ENCODE peak calls at places on chromosomes 4 and X, in six cellular contexts. H, C, K, X, O and W are unnamed samples.
A peak's percentile ranks its signal among the peaks of the same experiment; 100 is the strongest.

GRCh38 chr4:81314196-81314896 is 99.3 kb upstream of the PRKG2 start:
- DNase-seq in H (no peak), C (peak; percentile 12), K (peak; percentile 93), X (no peak), O (peak; percentile 18), W (peak; percentile 63)

GRCh38 chr4:38728651-38729141 is 54.1 kb downstream of the TLR10 start:
- DNase-seq in H (no peak), C (peak; percentile 39), K (no peak), X (no peak), O (no peak), W (peak; percentile 64)

GRCh38 chr4:71711044-71711984 is 72.6 kb downstream of the GC start:
- DNase-seq in H (no peak), C (no peak), K (no peak), X (no peak), O (no peak), W (no peak)

GRCh38 chr4:42392436-42392835 is 4.9 kb upstream of the SHISA3 start:
- DNase-seq in H (no peak), C (no peak), K (no peak), X (no peak), O (no peak), W (no peak)

GRCh38 chr4:109821186-109821585 is 5.6 kb downstream of the GAR1 start:
- DNase-seq in H (no peak), C (no peak), K (no peak), X (no peak), O (no peak), W (no peak)

GRCh38 chr4:83731609-83732008 is 195.7 kb downstream of the GPAT3 start:
- DNase-seq in H (no peak), C (peak; percentile 60), K (no peak), X (no peak), O (no peak), W (no peak)

GRCh38 chrX:97050413-97050812 is 166.7 kb downstream of the RPA4 start:
- DNase-seq in H (no peak), C (no peak), K (no peak), X (no peak), O (peak; percentile 8), W (no peak)

GRCh38 chr4:47926667-47927258 is 12.4 kb upstream of the NFXL1 start:
- DNase-seq in H (no peak), C (peak; percentile 62), K (no peak), X (no peak), O (peak; percentile 42), W (peak; percentile 49)

GRCh38 chr4:65880594-65880993 is 210.3 kb upstream of the EPHA5 start:
- DNase-seq in H (no peak), C (peak; percentile 53), K (no peak), X (no peak), O (no peak), W (no peak)

GRCh38 chrX:12999422-12999821 is 24.5 kb downstream of the TMSB4X start:
- DNase-seq in H (no peak), C (no peak), K (no peak), X (no peak), O (no peak), W (no peak)

GRCh38 chr4:158172196-158172557 is 648 bp downstream of the GASK1B start:
- DNase-seq in H (no peak), C (peak; percentile 19), K (no peak), X (no peak), O (peak; percentile 83), W (no peak)

GRCh38 chr4:37073226-37073840 is 171.2 kb upstream of the NWD2 start:
- DNase-seq in H (peak; percentile 15), C (no peak), K (no peak), X (no peak), O (no peak), W (no peak)

GRCh38 chr4:87006531-87007344 is 71.9 kb downstream of the AFF1 start:
- DNase-seq in H (peak; percentile 83), C (peak; percentile 90), K (peak; percentile 54), X (peak; percentile 97), O (peak; percentile 97), W (peak; percentile 93)

GRCh38 chr4:73315091-73315490 is 56.5 kb upstream of the ANKRD17 start:
- DNase-seq in H (no peak), C (peak; percentile 58), K (no peak), X (no peak), O (no peak), W (no peak)

GRCh38 chr4:7417639-7418038 is 17.1 kb downstream of the PSAPL1 start:
- DNase-seq in H (no peak), C (no peak), K (no peak), X (peak; percentile 59), O (no peak), W (no peak)

GRCh38 chrX:39476596-39476995 is 621.2 kb downstream of the BCOR start:
- DNase-seq in H (no peak), C (no peak), K (no peak), X (no peak), O (no peak), W (no peak)

GRCh38 chrX:39475372-39475771 is 622.4 kb downstream of the BCOR start:
- DNase-seq in H (no peak), C (no peak), K (no peak), X (no peak), O (no peak), W (no peak)

GRCh38 chrX:39479856-39480255 is 617.9 kb downstream of the BCOR start:
- DNase-seq in H (no peak), C (peak; percentile 37), K (no peak), X (no peak), O (no peak), W (no peak)

GRCh38 chrX:39477031-39477430 is 620.7 kb downstream of the BCOR start:
- DNase-seq in H (no peak), C (no peak), K (no peak), X (no peak), O (no peak), W (no peak)

GRCh38 chrX:39477438-39478120 is 620.2 kb downstream of the BCOR start:
- DNase-seq in H (no peak), C (peak; percentile 14), K (peak; percentile 9), X (no peak), O (peak; percentile 5), W (no peak)
- TF ChIP-seq CTCF in H (peak; percentile 61), C (no peak), K (no peak), X (no peak), O (no peak), W (no peak)

GRCh38 chrX:110675866-110676265 is 119.8 kb downstream of the CHRDL1 start:
- DNase-seq in H (no peak), C (no peak), K (no peak), X (no peak), O (peak; percentile 22), W (no peak)
- TF ChIP-seq CTCF in H (no peak), C (no peak), K (no peak), X (no peak), O (no peak), W (no peak)

DNA sequence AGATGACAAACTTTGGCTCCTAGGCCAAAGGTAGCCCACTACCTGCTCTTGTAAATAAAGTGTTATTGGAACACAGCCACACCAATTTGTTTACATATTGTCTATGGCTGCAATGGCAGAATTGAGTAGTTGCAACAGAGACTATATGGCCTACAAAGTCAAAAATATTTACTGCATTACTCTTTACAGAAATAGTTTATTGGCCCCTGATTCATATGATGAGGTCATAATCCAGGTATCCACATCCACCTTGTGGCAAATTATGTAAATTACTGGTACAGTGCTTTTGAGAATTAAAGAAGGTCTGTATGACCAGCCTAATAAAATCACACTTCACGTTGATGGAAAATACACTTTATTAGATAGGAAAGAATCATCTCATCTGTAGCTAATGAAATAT is 337.0 kb upstream of the DDX53 start:
- DNase-seq in H (no peak), C (peak; percentile 61), K (no peak), X (no peak), O (no peak), W (no peak)
- TF ChIP-seq CTCF in H (no peak), C (no peak), K (no peak), X (no peak), O (no peak), W (no peak)

GRCh38 chrX:2479420-2479780 is 21.4 kb downstream of the DHRSX start:
- DNase-seq in H (no peak), C (no peak), K (no peak), X (no peak), O (no peak), W (no peak)
- TF ChIP-seq CTCF in H (no peak), C (no peak), K (no peak), X (no peak), O (no peak), W (no peak)

DNA sequence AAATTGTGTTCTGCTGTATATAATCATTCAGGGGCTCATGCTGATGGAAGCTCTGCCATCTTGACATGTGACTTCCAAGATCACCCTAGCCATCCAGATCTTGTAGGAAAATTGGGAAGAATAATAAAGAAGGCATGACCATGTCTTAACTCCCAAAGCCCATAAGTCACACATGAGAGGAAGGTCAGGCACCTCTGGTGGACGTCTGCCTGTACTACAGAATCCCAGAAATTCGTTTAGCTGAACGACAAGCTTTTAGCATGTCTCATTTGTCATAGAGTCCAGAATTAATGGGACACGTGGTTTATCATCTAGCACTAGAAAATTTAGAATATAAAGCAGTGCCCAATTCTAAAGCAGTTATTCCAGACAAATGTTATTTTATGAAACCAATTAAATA is 212.7 kb downstream of the CENPC start:
- DNase-seq in H (no peak), C (peak; percentile 23), K (no peak), X (no peak), O (no peak), W (no peak)
- TF ChIP-seq CTCF in H (peak; percentile 70), C (peak; percentile 34), K (peak; percentile 42), X (no peak), O (peak; percentile 45), W (no peak)

GRCh38 chrX:119692241-119693031 is 532 bp downstream of the SEPTIN6 start:
- DNase-seq in H (no peak), C (peak; percentile 36), K (no peak), X (no peak), O (peak; percentile 20), W (no peak)
- TF ChIP-seq CTCF in H (peak; percentile 40), C (peak; percentile 18), K (no peak), X (no peak), O (no peak), W (peak; percentile 1)

DNA sequence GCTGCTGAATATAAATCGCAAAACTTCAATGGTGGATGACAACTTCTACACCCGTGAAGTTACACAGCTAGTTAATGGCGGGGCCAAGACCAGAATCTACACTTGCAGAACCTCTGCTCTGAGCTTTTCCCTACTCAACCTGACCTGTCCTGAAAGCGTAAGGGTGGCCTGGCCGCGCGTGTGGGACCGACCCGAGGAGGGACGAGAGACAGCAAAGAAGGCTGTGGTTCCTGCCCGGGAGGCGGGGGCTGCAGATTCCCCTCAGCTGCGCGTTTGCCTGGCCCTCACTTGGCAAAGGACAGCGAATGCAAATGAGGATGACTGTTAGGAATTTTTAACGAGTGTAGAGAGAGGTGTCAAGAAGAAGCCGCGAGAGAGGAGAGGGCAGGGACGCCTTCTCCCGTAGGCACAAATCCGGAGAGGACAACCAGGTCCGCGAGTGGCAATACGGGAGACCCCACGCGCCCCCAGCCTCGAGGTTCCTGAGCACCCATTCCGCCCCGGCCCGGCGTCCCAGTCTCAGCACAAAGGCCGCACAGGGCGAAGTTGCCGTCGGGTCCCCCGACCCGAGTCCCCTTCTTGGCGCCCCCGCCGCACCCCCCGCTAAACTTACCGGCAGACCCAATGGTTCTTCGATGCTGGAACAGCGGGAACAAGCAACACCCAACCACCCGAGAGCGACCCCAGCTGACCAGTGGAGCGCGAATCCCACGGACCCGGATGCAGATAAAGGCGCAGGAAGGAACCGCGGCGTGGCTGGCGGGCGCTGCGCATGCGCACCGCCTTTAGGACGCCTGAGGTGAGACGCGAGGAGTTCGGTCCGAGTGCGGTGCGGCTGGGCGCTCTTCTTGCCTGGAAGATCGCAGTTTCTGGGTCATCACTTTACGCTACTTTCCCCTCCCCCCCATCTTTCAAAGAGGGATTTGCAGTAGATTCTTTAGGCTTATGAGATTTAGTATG is at the start of gene GNPDA2:
- DNase-seq in H (peak; percentile 57), C (peak; percentile 79), K (peak; percentile 41), X (peak; percentile 94), O (peak; percentile 91), W (peak; percentile 90)
- TF ChIP-seq CTCF in H (no peak), C (no peak), K (peak; percentile 10), X (no peak), O (peak; percentile 38), W (no peak)

GRCh38 chr4:148426643-148427042 is 15.6 kb downstream of the NR3C2 start:
- DNase-seq in H (no peak), C (no peak), K (no peak), X (no peak), O (no peak), W (no peak)
- TF ChIP-seq CTCF in H (no peak), C (no peak), K (no peak), X (no peak), O (no peak), W (no peak)